ENCODE peak calls at places on chromosome 2, in six cellular contexts. One of them, this sample, is unnamed.

GRCh38 chr2:238240761-238241711 is 1.2 kb upstream of the HES6 start:
- DNase-seq in HT1080: no peak
- DNase-seq in CD8-positive, alpha-beta T cell: no peak
- DNase-seq in GM13977: peak
- DNase-seq in AG09309: no peak
- DNase-seq in CD4-positive, alpha-beta T cell: no peak
- DNase-seq in this sample: no peak

GRCh38 chr2:16404551-16405300 is 260.9 kb downstream of the CYRIA start:
- DNase-seq in HT1080: no peak
- DNase-seq in CD8-positive, alpha-beta T cell: no peak
- DNase-seq in GM13977: no peak
- DNase-seq in AG09309: no peak
- DNase-seq in CD4-positive, alpha-beta T cell: no peak
- DNase-seq in this sample: no peak

GRCh38 chr2:116979941-116980340 is 834.5 kb upstream of the DDX18 start:
- DNase-seq in HT1080: no peak
- DNase-seq in CD8-positive, alpha-beta T cell: no peak
- DNase-seq in GM13977: no peak
- DNase-seq in AG09309: no peak
- DNase-seq in CD4-positive, alpha-beta T cell: no peak
- DNase-seq in this sample: no peak

GRCh38 chr2:149463328-149464002 is 124.1 kb downstream of the MMADHC start:
- DNase-seq in HT1080: no peak
- DNase-seq in CD8-positive, alpha-beta T cell: no peak
- DNase-seq in GM13977: peak
- DNase-seq in AG09309: no peak
- DNase-seq in CD4-positive, alpha-beta T cell: no peak
- DNase-seq in this sample: no peak

GRCh38 chr2:121092095-121092494 is 192.9 kb downstream of the TFCP2L1 start:
- DNase-seq in HT1080: no peak
- DNase-seq in CD8-positive, alpha-beta T cell: no peak
- DNase-seq in GM13977: no peak
- DNase-seq in AG09309: no peak
- DNase-seq in CD4-positive, alpha-beta T cell: no peak
- DNase-seq in this sample: no peak

GRCh38 chr2:23434721-23435121 is 49.7 kb downstream of the KLHL29 start:
- DNase-seq in HT1080: no peak
- DNase-seq in CD8-positive, alpha-beta T cell: no peak
- DNase-seq in GM13977: no peak
- DNase-seq in AG09309: no peak
- DNase-seq in CD4-positive, alpha-beta T cell: no peak
- DNase-seq in this sample: no peak

GRCh38 chr2:155633887-155634570 is 698.5 kb downstream of the NR4A2 start:
- DNase-seq in HT1080: peak
- DNase-seq in CD8-positive, alpha-beta T cell: no peak
- DNase-seq in GM13977: no peak
- DNase-seq in AG09309: no peak
- DNase-seq in CD4-positive, alpha-beta T cell: no peak
- DNase-seq in this sample: no peak

GRCh38 chr2:165440367-165440766 is 29.1 kb upstream of the CSRNP3 start:
- DNase-seq in HT1080: no peak
- DNase-seq in CD8-positive, alpha-beta T cell: no peak
- DNase-seq in GM13977: no peak
- DNase-seq in AG09309: peak
- DNase-seq in CD4-positive, alpha-beta T cell: no peak
- DNase-seq in this sample: no peak

GRCh38 chr2:95279435-95280035 is 5.3 kb downstream of the PROM2 start:
- DNase-seq in HT1080: no peak
- DNase-seq in CD8-positive, alpha-beta T cell: no peak
- DNase-seq in GM13977: no peak
- DNase-seq in AG09309: no peak
- DNase-seq in CD4-positive, alpha-beta T cell: no peak
- DNase-seq in this sample: no peak

GRCh38 chr2:134897932-134898331 is 20.7 kb upstream of the CCNT2 start:
- DNase-seq in HT1080: no peak
- DNase-seq in CD8-positive, alpha-beta T cell: no peak
- DNase-seq in GM13977: no peak
- DNase-seq in AG09309: no peak
- DNase-seq in CD4-positive, alpha-beta T cell: no peak
- DNase-seq in this sample: no peak

GRCh38 chr2:161131074-161131680 is 29.1 kb upstream of the TANK start:
- DNase-seq in HT1080: no peak
- DNase-seq in CD8-positive, alpha-beta T cell: no peak
- DNase-seq in GM13977: no peak
- DNase-seq in AG09309: no peak
- DNase-seq in CD4-positive, alpha-beta T cell: no peak
- DNase-seq in this sample: no peak

GRCh38 chr2:120175000-120175581 is 48.1 kb downstream of the TMEM185B start:
- DNase-seq in HT1080: peak
- DNase-seq in CD8-positive, alpha-beta T cell: no peak
- DNase-seq in GM13977: peak
- DNase-seq in AG09309: peak
- DNase-seq in CD4-positive, alpha-beta T cell: no peak
- DNase-seq in this sample: peak

GRCh38 chr2:191701696-191702095 is 23.8 kb downstream of the NABP1 start:
- DNase-seq in HT1080: no peak
- DNase-seq in CD8-positive, alpha-beta T cell: no peak
- DNase-seq in GM13977: no peak
- DNase-seq in AG09309: no peak
- DNase-seq in CD4-positive, alpha-beta T cell: no peak
- DNase-seq in this sample: no peak

GRCh38 chr2:146527166-146527565 is 1317.7 kb upstream of the ACVR2A start:
- DNase-seq in HT1080: no peak
- DNase-seq in CD8-positive, alpha-beta T cell: no peak
- DNase-seq in GM13977: no peak
- DNase-seq in AG09309: peak
- DNase-seq in CD4-positive, alpha-beta T cell: no peak
- DNase-seq in this sample: no peak

GRCh38 chr2:173669271-173669853 is 295.8 kb downstream of the SP3 start:
- DNase-seq in HT1080: no peak
- DNase-seq in CD8-positive, alpha-beta T cell: no peak
- DNase-seq in GM13977: no peak
- DNase-seq in AG09309: no peak
- DNase-seq in CD4-positive, alpha-beta T cell: no peak
- DNase-seq in this sample: no peak

GRCh38 chr2:100058014-100058310 is 84.4 kb downstream of the AFF3 start:
- DNase-seq in HT1080: no peak
- DNase-seq in CD8-positive, alpha-beta T cell: no peak
- DNase-seq in GM13977: no peak
- DNase-seq in AG09309: no peak
- DNase-seq in CD4-positive, alpha-beta T cell: no peak
- DNase-seq in this sample: no peak

GRCh38 chr2:120316071-120316470 is 29.9 kb upstream of the INHBB start:
- DNase-seq in HT1080: no peak
- DNase-seq in CD8-positive, alpha-beta T cell: no peak
- DNase-seq in GM13977: no peak
- DNase-seq in AG09309: no peak
- DNase-seq in CD4-positive, alpha-beta T cell: no peak
- DNase-seq in this sample: no peak

GRCh38 chr2:177251165-177251542 is 13.4 kb downstream of the NFE2L2 start:
- DNase-seq in HT1080: no peak
- DNase-seq in CD8-positive, alpha-beta T cell: no peak
- DNase-seq in GM13977: no peak
- DNase-seq in AG09309: no peak
- DNase-seq in CD4-positive, alpha-beta T cell: no peak
- DNase-seq in this sample: no peak

GRCh38 chr2:85952196-85952734 is 63.5 kb upstream of the ST3GAL5 start:
- DNase-seq in HT1080: no peak
- DNase-seq in CD8-positive, alpha-beta T cell: no peak
- DNase-seq in GM13977: no peak
- DNase-seq in AG09309: no peak
- DNase-seq in CD4-positive, alpha-beta T cell: no peak
- DNase-seq in this sample: no peak

GRCh38 chr2:230152334-230152733 is 67.5 kb downstream of the SP110 start:
- DNase-seq in HT1080: no peak
- DNase-seq in CD8-positive, alpha-beta T cell: no peak
- DNase-seq in GM13977: no peak
- DNase-seq in AG09309: no peak
- DNase-seq in CD4-positive, alpha-beta T cell: no peak
- DNase-seq in this sample: no peak

GRCh38 chr2:26578581-26578980 is 62.6 kb downstream of the CIB4 start:
- DNase-seq in HT1080: no peak
- DNase-seq in CD8-positive, alpha-beta T cell: no peak
- DNase-seq in GM13977: no peak
- DNase-seq in AG09309: no peak
- DNase-seq in CD4-positive, alpha-beta T cell: no peak
- DNase-seq in this sample: no peak

GRCh38 chr2:120189189-120189588 is 34.0 kb downstream of the TMEM185B start:
- DNase-seq in HT1080: no peak
- DNase-seq in CD8-positive, alpha-beta T cell: no peak
- DNase-seq in GM13977: no peak
- DNase-seq in AG09309: no peak
- DNase-seq in CD4-positive, alpha-beta T cell: no peak
- DNase-seq in this sample: no peak

GRCh38 chr2:15316370-15316814 is 244.7 kb downstream of the NBAS start:
- DNase-seq in HT1080: no peak
- DNase-seq in CD8-positive, alpha-beta T cell: peak
- DNase-seq in GM13977: no peak
- DNase-seq in AG09309: no peak
- DNase-seq in CD4-positive, alpha-beta T cell: no peak
- DNase-seq in this sample: no peak

GRCh38 chr2:130740671-130741070 is 11.8 kb downstream of the GPR148 start:
- DNase-seq in HT1080: no peak
- DNase-seq in CD8-positive, alpha-beta T cell: no peak
- DNase-seq in GM13977: no peak
- DNase-seq in AG09309: no peak
- DNase-seq in CD4-positive, alpha-beta T cell: no peak
- DNase-seq in this sample: no peak

GRCh38 chr2:101253013-101253712 is 477 bp downstream of the CNOT11 start:
- DNase-seq in HT1080: no peak
- DNase-seq in CD8-positive, alpha-beta T cell: peak
- DNase-seq in GM13977: peak
- DNase-seq in AG09309: peak
- DNase-seq in CD4-positive, alpha-beta T cell: peak
- DNase-seq in this sample: peak

This sample was measured in pulmonary artery endothelial cell.